ENCODE peak calls at places on chromosomes 11 and 22, in eight cellular contexts. One of them, this sample, is unnamed.

GRCh38 chr11:46422588-46422987 is 31.0 kb upstream of the CHRM4 start:
- DNase-seq in hepatocyte: no peak
- DNase-seq in neuronal stem cell: no peak
- DNase-seq in WERI-Rb-1: no peak
- DNase-seq in neural progenitor cell: no peak
- DNase-seq in colonic mucosa: no peak
- DNase-seq in CD8-positive, alpha-beta memory T cell: no peak
- DNase-seq in left ventricle myocardium inferior: no peak
- DNase-seq in this sample: no peak

GRCh38 chr11:29780756-29781155 is 236.1 kb downstream of the KCNA4 start:
- DNase-seq in hepatocyte: no peak
- DNase-seq in colonic mucosa: no peak
- DNase-seq in WERI-Rb-1: no peak
- DNase-seq in CD8-positive, alpha-beta memory T cell: no peak
- DNase-seq in neural progenitor cell: peak; percentile 6
- DNase-seq in left ventricle myocardium inferior: peak; percentile 43
- DNase-seq in neuronal stem cell: no peak
- DNase-seq in this sample: no peak

GRCh38 chr11:72239849-72240460 is 4.0 kb downstream of the PHOX2A start:
- DNase-seq in CD8-positive, alpha-beta memory T cell: no peak
- DNase-seq in colonic mucosa: peak; percentile 67
- DNase-seq in WERI-Rb-1: no peak
- DNase-seq in neural progenitor cell: peak; percentile 20
- DNase-seq in hepatocyte: peak; percentile 68
- DNase-seq in neuronal stem cell: no peak
- DNase-seq in left ventricle myocardium inferior: peak; percentile 65
- DNase-seq in this sample: no peak

GRCh38 chr22:19386248-19386647 is 45.3 kb downstream of the HIRA start:
- DNase-seq in neuronal stem cell: no peak
- DNase-seq in WERI-Rb-1: no peak
- DNase-seq in CD8-positive, alpha-beta memory T cell: no peak
- DNase-seq in hepatocyte: no peak
- DNase-seq in left ventricle myocardium inferior: no peak
- DNase-seq in colonic mucosa: no peak
- DNase-seq in neural progenitor cell: no peak
- DNase-seq in this sample: no peak

GRCh38 chr11:81092517-81092916 is 1641.1 kb downstream of the FAM181B start:
- DNase-seq in left ventricle myocardium inferior: no peak
- DNase-seq in hepatocyte: no peak
- DNase-seq in CD8-positive, alpha-beta memory T cell: no peak
- DNase-seq in WERI-Rb-1: no peak
- DNase-seq in colonic mucosa: no peak
- DNase-seq in neuronal stem cell: no peak
- DNase-seq in neural progenitor cell: no peak
- DNase-seq in this sample: no peak

GRCh38 chr11:46529086-46529905 is 64.5 kb downstream of the AMBRA1 start:
- DNase-seq in neural progenitor cell: peak; percentile 83
- DNase-seq in hepatocyte: peak; percentile 72
- DNase-seq in CD8-positive, alpha-beta memory T cell: peak; percentile 56
- DNase-seq in neuronal stem cell: peak; percentile 56
- DNase-seq in WERI-Rb-1: peak; percentile 79
- DNase-seq in left ventricle myocardium inferior: peak; percentile 53
- DNase-seq in colonic mucosa: peak; percentile 77
- DNase-seq in this sample: peak; percentile 85

GRCh38 chr22:28600546-28601143 is 79.0 kb downstream of the TTC28 start:
- DNase-seq in neuronal stem cell: peak; percentile 11
- DNase-seq in hepatocyte: peak; percentile 73
- DNase-seq in CD8-positive, alpha-beta memory T cell: no peak
- DNase-seq in neural progenitor cell: peak; percentile 59
- DNase-seq in left ventricle myocardium inferior: no peak
- DNase-seq in colonic mucosa: peak; percentile 27
- DNase-seq in WERI-Rb-1: no peak
- DNase-seq in this sample: peak; percentile 16

GRCh38 chr22:45584121-45584570 is 81.5 kb downstream of the FBLN1 start:
- DNase-seq in neural progenitor cell: no peak
- DNase-seq in neuronal stem cell: no peak
- DNase-seq in hepatocyte: no peak
- DNase-seq in CD8-positive, alpha-beta memory T cell: no peak
- DNase-seq in colonic mucosa: no peak
- DNase-seq in left ventricle myocardium inferior: no peak
- DNase-seq in WERI-Rb-1: no peak
- DNase-seq in this sample: no peak

GRCh38 chr11:13720940-13721339 is 52.5 kb downstream of the FAR1 start:
- DNase-seq in neural progenitor cell: no peak
- DNase-seq in colonic mucosa: no peak
- DNase-seq in WERI-Rb-1: no peak
- DNase-seq in CD8-positive, alpha-beta memory T cell: no peak
- DNase-seq in neuronal stem cell: no peak
- DNase-seq in left ventricle myocardium inferior: no peak
- DNase-seq in hepatocyte: no peak
- DNase-seq in this sample: peak; percentile 24

GRCh38 chr11:3920148-3920852 is 64.8 kb downstream of the STIM1 start:
- DNase-seq in neuronal stem cell: no peak
- DNase-seq in colonic mucosa: peak; percentile 54
- DNase-seq in left ventricle myocardium inferior: no peak
- DNase-seq in neural progenitor cell: no peak
- DNase-seq in WERI-Rb-1: no peak
- DNase-seq in CD8-positive, alpha-beta memory T cell: peak; percentile 35
- DNase-seq in hepatocyte: no peak
- DNase-seq in this sample: peak; percentile 18

GRCh38 chr11:132072044-132072879 is 701.8 kb downstream of the NTM start:
- DNase-seq in CD8-positive, alpha-beta memory T cell: no peak
- DNase-seq in left ventricle myocardium inferior: no peak
- DNase-seq in WERI-Rb-1: no peak
- DNase-seq in neuronal stem cell: no peak
- DNase-seq in colonic mucosa: no peak
- DNase-seq in hepatocyte: no peak
- DNase-seq in neural progenitor cell: no peak
- DNase-seq in this sample: peak; percentile 91

GRCh38 chr11:86499723-86500129 is 125.0 kb downstream of the CCDC81 start:
- DNase-seq in neural progenitor cell: no peak
- DNase-seq in hepatocyte: peak; percentile 58
- DNase-seq in CD8-positive, alpha-beta memory T cell: no peak
- DNase-seq in left ventricle myocardium inferior: no peak
- DNase-seq in WERI-Rb-1: no peak
- DNase-seq in neuronal stem cell: no peak
- DNase-seq in colonic mucosa: peak; percentile 60
- DNase-seq in this sample: no peak

GRCh38 chr11:44565008-44565745 is at the start of gene CD82:
- DNase-seq in left ventricle myocardium inferior: peak; percentile 100
- DNase-seq in CD8-positive, alpha-beta memory T cell: peak; percentile 97
- DNase-seq in neural progenitor cell: peak; percentile 100
- DNase-seq in hepatocyte: peak; percentile 100
- DNase-seq in WERI-Rb-1: peak; percentile 100
- DNase-seq in colonic mucosa: peak; percentile 100
- DNase-seq in neuronal stem cell: peak; percentile 99
- DNase-seq in this sample: peak; percentile 96

GRCh38 chr11:44564198-44564597 is 1.3 kb upstream of the CD82 start:
- DNase-seq in CD8-positive, alpha-beta memory T cell: no peak
- DNase-seq in WERI-Rb-1: no peak
- DNase-seq in neuronal stem cell: no peak
- DNase-seq in colonic mucosa: peak; percentile 78
- DNase-seq in neural progenitor cell: no peak
- DNase-seq in hepatocyte: peak; percentile 42
- DNase-seq in left ventricle myocardium inferior: no peak
- DNase-seq in this sample: no peak

GRCh38 chr11:44562836-44563460 is 2.5 kb upstream of the CD82 start:
- DNase-seq in neural progenitor cell: no peak
- DNase-seq in colonic mucosa: no peak
- DNase-seq in hepatocyte: no peak
- DNase-seq in neuronal stem cell: no peak
- DNase-seq in WERI-Rb-1: no peak
- DNase-seq in left ventricle myocardium inferior: no peak
- DNase-seq in CD8-positive, alpha-beta memory T cell: no peak
- DNase-seq in this sample: no peak

GRCh38 chr11:44564653-44565007 is 833 bp upstream of the CD82 start:
- DNase-seq in hepatocyte: peak; percentile 79
- DNase-seq in WERI-Rb-1: peak; percentile 42
- DNase-seq in CD8-positive, alpha-beta memory T cell: no peak
- DNase-seq in colonic mucosa: no peak
- DNase-seq in neural progenitor cell: no peak
- DNase-seq in neuronal stem cell: no peak
- DNase-seq in left ventricle myocardium inferior: peak; percentile 84
- DNase-seq in this sample: peak; percentile 92

GRCh38 chr11:44563716-44564115 is 1.7 kb upstream of the CD82 start:
- DNase-seq in colonic mucosa: no peak
- DNase-seq in neural progenitor cell: no peak
- DNase-seq in WERI-Rb-1: no peak
- DNase-seq in left ventricle myocardium inferior: no peak
- DNase-seq in hepatocyte: no peak
- DNase-seq in neuronal stem cell: no peak
- DNase-seq in CD8-positive, alpha-beta memory T cell: no peak
- DNase-seq in this sample: no peak
- H3K27ac ChIP-seq in colonic mucosa: peak overlapping the region; percentile 97
- H3K27ac ChIP-seq in neural progenitor cell: no peak overlapping the region
- H3K27ac ChIP-seq in WERI-Rb-1: no peak overlapping the region
- H3K27ac ChIP-seq in left ventricle myocardium inferior: peak overlapping the region; percentile 98
- H3K27ac ChIP-seq in hepatocyte: peak overlapping the region; percentile 95
- H3K27ac ChIP-seq in neuronal stem cell: no peak overlapping the region
- H3K27ac ChIP-seq in CD8-positive, alpha-beta memory T cell: no peak overlapping the region
- H3K27ac ChIP-seq in this sample: peak overlapping the region; percentile 99

DNA sequence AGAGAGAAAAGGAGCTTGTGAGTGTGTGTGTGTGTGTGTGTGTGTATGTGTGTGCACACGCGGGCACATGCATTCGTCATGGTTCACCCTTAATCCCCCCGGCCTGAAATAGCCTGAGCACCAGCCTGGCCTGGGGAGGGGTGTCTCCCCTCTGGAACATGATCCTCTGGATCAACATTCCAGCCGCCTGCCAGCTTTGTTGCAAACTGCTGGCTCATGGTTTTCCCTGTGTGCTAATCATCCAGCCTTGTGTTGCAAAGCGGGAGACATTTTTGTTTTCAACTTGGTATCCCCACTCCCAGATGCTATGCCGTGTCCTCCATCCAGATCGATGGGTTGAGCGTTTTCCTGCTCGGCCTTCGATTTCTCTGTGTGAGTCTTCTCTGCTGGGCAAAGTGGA is 94.3 kb downstream of the FEZ1 start:
- DNase-seq in neuronal stem cell: peak; percentile 51
- DNase-seq in left ventricle myocardium inferior: no peak
- DNase-seq in hepatocyte: peak; percentile 73
- DNase-seq in CD8-positive, alpha-beta memory T cell: no peak
- DNase-seq in colonic mucosa: peak; percentile 28
- DNase-seq in neural progenitor cell: peak; percentile 86
- DNase-seq in WERI-Rb-1: peak; percentile 85
- DNase-seq in this sample: no peak
- H3K27ac ChIP-seq in neuronal stem cell: peak overlapping the region; percentile 11
- H3K27ac ChIP-seq in left ventricle myocardium inferior: no peak overlapping the region
- H3K27ac ChIP-seq in hepatocyte: peak overlapping the region; percentile 77
- H3K27ac ChIP-seq in CD8-positive, alpha-beta memory T cell: no peak overlapping the region
- H3K27ac ChIP-seq in colonic mucosa: no peak overlapping the region
- H3K27ac ChIP-seq in neural progenitor cell: no peak overlapping the region
- H3K27ac ChIP-seq in WERI-Rb-1: no peak overlapping the region
- H3K27ac ChIP-seq in this sample: no peak overlapping the region

GRCh38 chr11:94840209-94840608 is 72.1 kb downstream of the AMOTL1 start:
- DNase-seq in neuronal stem cell: no peak
- DNase-seq in left ventricle myocardium inferior: no peak
- DNase-seq in hepatocyte: no peak
- DNase-seq in colonic mucosa: no peak
- DNase-seq in WERI-Rb-1: no peak
- DNase-seq in CD8-positive, alpha-beta memory T cell: no peak
- DNase-seq in neural progenitor cell: no peak
- DNase-seq in this sample: no peak
- H3K27ac ChIP-seq in neuronal stem cell: no peak overlapping the region
- H3K27ac ChIP-seq in left ventricle myocardium inferior: peak overlapping the region; percentile 45
- H3K27ac ChIP-seq in hepatocyte: peak overlapping the region; percentile 38
- H3K27ac ChIP-seq in colonic mucosa: no peak overlapping the region
- H3K27ac ChIP-seq in WERI-Rb-1: no peak overlapping the region
- H3K27ac ChIP-seq in CD8-positive, alpha-beta memory T cell: no peak overlapping the region
- H3K27ac ChIP-seq in neural progenitor cell: no peak overlapping the region
- H3K27ac ChIP-seq in this sample: no peak overlapping the region

GRCh38 chr11:96333076-96333744 is 9.8 kb downstream of the MAML2 start:
- DNase-seq in neuronal stem cell: no peak
- DNase-seq in left ventricle myocardium inferior: no peak
- DNase-seq in neural progenitor cell: no peak
- DNase-seq in WERI-Rb-1: no peak
- DNase-seq in hepatocyte: no peak
- DNase-seq in colonic mucosa: no peak
- DNase-seq in CD8-positive, alpha-beta memory T cell: no peak
- DNase-seq in this sample: no peak
- H3K27ac ChIP-seq in neuronal stem cell: no peak overlapping the region
- H3K27ac ChIP-seq in left ventricle myocardium inferior: peak overlapping the region; percentile 56
- H3K27ac ChIP-seq in neural progenitor cell: no peak overlapping the region
- H3K27ac ChIP-seq in WERI-Rb-1: no peak overlapping the region
- H3K27ac ChIP-seq in hepatocyte: peak overlapping the region; percentile 61
- H3K27ac ChIP-seq in colonic mucosa: peak overlapping the region; percentile 48
- H3K27ac ChIP-seq in CD8-positive, alpha-beta memory T cell: no peak overlapping the region
- H3K27ac ChIP-seq in this sample: no peak overlapping the region

This sample was measured in RWPE1.